ENCODE peak calls at places on chromosomes 2 and 18, in five cellular contexts. R is tibial artery, U is heart right ventricle, A is stomach, X is foreskin fibroblast. B is an unnamed sample.

GRCh38 chr18:21652073-21652472 is 40.0 kb downstream of the SNRPD1 start:
- DNase-seq in R (no peak), U (no peak), A (no peak), X (no peak), B (no peak)

GRCh38 chr2:29053223-29053622 is 21.1 kb downstream of the PCARE start:
- DNase-seq in R (no peak), U (no peak), A (no peak), X (no peak), B (no peak)

GRCh38 chr2:72497761-72498160 is 328.1 kb downstream of the EXOC6B start:
- DNase-seq in R (no peak), U (no peak), A (no peak), X (peak), B (no peak)

GRCh38 chr2:230408244-230408842 is 7.7 kb upstream of the SP100 start:
- DNase-seq in R (no peak), U (no peak), A (no peak), X (peak), B (no peak)

GRCh38 chr2:237692601-237693079 is 65.3 kb downstream of the LRRFIP1 start:
- DNase-seq in R (peak), U (peak), A (no peak), X (no peak), B (no peak)

GRCh38 chr2:11099122-11100065 is 55.9 kb upstream of the SLC66A3 start:
- DNase-seq in R (no peak), U (no peak), A (no peak), X (no peak), B (no peak)

GRCh38 chr2:2914252-2914651 is 463.4 kb downstream of the EIPR1 start:
- DNase-seq in R (no peak), U (no peak), A (no peak), X (no peak), B (no peak)

GRCh38 chr2:170848587-170848986 is 31.9 kb downstream of the GAD1 start:
- DNase-seq in R (no peak), U (no peak), A (no peak), X (peak), B (no peak)

GRCh38 chr2:223306371-223306770 is 254.4 kb downstream of the KCNE4 start:
- DNase-seq in R (no peak), U (no peak), A (no peak), X (peak), B (peak)

GRCh38 chr2:139550341-139550740 is 770.2 kb upstream of the NXPH2 start:
- DNase-seq in R (no peak), U (no peak), A (no peak), X (no peak), B (no peak)

GRCh38 chr18:7417742-7418141 is 149.4 kb upstream of the PTPRM start:
- DNase-seq in R (no peak), U (no peak), A (no peak), X (no peak), B (no peak)

GRCh38 chr2:143903172-143903856 is 616.6 kb downstream of the ZEB2 start:
- DNase-seq in R (no peak), U (no peak), A (no peak), X (no peak), B (no peak)

GRCh38 chr2:209473930-209474419 is 50.1 kb downstream of the MAP2 start:
- DNase-seq in R (no peak), U (no peak), A (no peak), X (peak), B (no peak)

GRCh38 chr2:63023444-63023843 is 27.2 kb upstream of the OTX1 start:
- DNase-seq in R (no peak), U (no peak), A (no peak), X (peak), B (no peak)

GRCh38 chr2:156430236-156430977 is 5.8 kb upstream of the GPD2 start:
- DNase-seq in R (no peak), U (no peak), A (no peak), X (peak), B (no peak)

GRCh38 chr18:26617151-26617554 is 68.8 kb upstream of the KCTD1 start:
- DNase-seq in R (no peak), U (no peak), A (no peak), X (peak), B (no peak)

GRCh38 chr2:26666671-26667070 is 25.5 kb upstream of the CIB4 start:
- DNase-seq in R (peak), U (no peak), A (no peak), X (no peak), B (no peak)

GRCh38 chr18:7116832-7117389 is 686 bp downstream of the LAMA1 start:
- DNase-seq in R (no peak), U (no peak), A (no peak), X (no peak), B (no peak)

GRCh38 chr2:72057308-72057707 is 90.4 kb downstream of the CYP26B1 start:
- DNase-seq in R (no peak), U (no peak), A (no peak), X (no peak), B (no peak)

GRCh38 chr2:27079233-27080139 is 1.1 kb downstream of the EMILIN1 start:
- DNase-seq in R (no peak), U (no peak), A (no peak), X (no peak), B (no peak)

GRCh38 chr18:70280007-70280925 is 8.6 kb upstream of the SOCS6 start:
- DNase-seq in R (no peak), U (no peak), A (peak), X (peak), B (no peak)

GRCh38 chr18:79884963-79885728 is 66.3 kb downstream of the SLC66A2 start:
- DNase-seq in R (no peak), U (no peak), A (no peak), X (no peak), B (no peak)

GRCh38 chr2:235494716-235495372 is 1.0 kb downstream of the AGAP1 start:
- DNase-seq in R (peak), U (peak), A (peak), X (peak), B (no peak)

GRCh38 chr2:201465524-201465971 is 14.0 kb downstream of the STRADB start:
- DNase-seq in R (no peak), U (no peak), A (no peak), X (peak), B (no peak)

GRCh38 chr18:36415606-36416005 is 118.1 kb downstream of the FHOD3 start:
- DNase-seq in R (no peak), U (no peak), A (no peak), X (no peak), B (no peak)

GRCh38 chr2:120830096-120830830 is 94.6 kb downstream of the GLI2 start:
- DNase-seq in R (peak), U (no peak), A (no peak), X (no peak), B (no peak)

GRCh38 chr18:46226461-46226860 is 122.3 kb downstream of the HAUS1 start:
- DNase-seq in R (no peak), U (no peak), A (no peak), X (peak), B (no peak)

GRCh38 chr2:20052872-20053281 is 1.4 kb upstream of the LAPTM4A start:
- DNase-seq in R (peak), U (peak), A (peak), X (peak), B (no peak)

GRCh38 chr2:85799215-85799956 is 45.6 kb downstream of the ATOH8 start:
- DNase-seq in R (no peak), U (peak), A (peak), X (no peak), B (no peak)

GRCh38 chr2:130728007-130728454 is 839 bp upstream of the GPR148 start:
- DNase-seq in R (no peak), U (no peak), A (peak), X (no peak), B (no peak)

GRCh38 chr2:141068053-141068682 is 1062.6 kb downstream of the LRP1B start:
- DNase-seq in R (no peak), U (no peak), A (no peak), X (no peak), B (no peak)

GRCh38 chr2:235813398-235813797 is 319.6 kb downstream of the AGAP1 start:
- DNase-seq in R (no peak), U (no peak), A (no peak), X (no peak), B (no peak)

GRCh38 chr2:215105607-215106354 is 32.6 kb downstream of the ABCA12 start:
- DNase-seq in R (no peak), U (no peak), A (no peak), X (peak), B (no peak)

GRCh38 chr2:219274392-219274921 is 4.7 kb upstream of the DNAJB2 start:
- DNase-seq in R (no peak), U (no peak), A (no peak), X (peak), B (no peak)

GRCh38 chr2:239066597-239066996 is 218.7 kb downstream of the TWIST2 start:
- DNase-seq in R (no peak), U (no peak), A (no peak), X (no peak), B (no peak)

GRCh38 chr2:96768083-96768561 is 7.4 kb downstream of the CNNM4 start:
- DNase-seq in R (no peak), U (no peak), A (peak), X (no peak), B (peak)

GRCh38 chr18:6521804-6522418 is 107.2 kb upstream of the L3MBTL4 start:
- DNase-seq in R (no peak), U (no peak), A (peak), X (peak), B (peak)

GRCh38 chr2:150626934-150627336 is 139.5 kb upstream of the RND3 start:
- DNase-seq in R (no peak), U (no peak), A (no peak), X (no peak), B (no peak)

GRCh38 chr2:117686699-117687098 is 127.8 kb upstream of the DDX18 start:
- DNase-seq in R (no peak), U (no peak), A (no peak), X (no peak), B (peak)

GRCh38 chr2:117684919-117685318 is 129.6 kb upstream of the DDX18 start:
- DNase-seq in R (no peak), U (no peak), A (no peak), X (no peak), B (no peak)
- H3K4me3 ChIP-seq in R (no peak), U (no peak), A (no peak), X (no peak), B (no peak)

GRCh38 chr2:64312622-64312948 is 141.4 kb upstream of the LGALSL start:
- DNase-seq in R (no peak), U (no peak), A (no peak), X (no peak), B (no peak)
- TF ChIP-seq CTCF in R (no peak), U (no peak), A (no peak), X (no peak), B (no peak)

GRCh38 chr18:76445275-76445674 is 49.8 kb downstream of the ZNF516 start:
- DNase-seq in R (no peak), U (no peak), A (no peak), X (peak), B (no peak)

GRCh38 chr18:76444436-76445105 is 50.5 kb downstream of the ZNF516 start:
- DNase-seq in R (no peak), U (no peak), A (no peak), X (no peak), B (no peak)

GRCh38 chr18:76446746-76447267 is 48.2 kb downstream of the ZNF516 start:
- DNase-seq in R (no peak), U (no peak), A (no peak), X (no peak), B (no peak)

GRCh38 chr18:76446321-76446720 is 48.7 kb downstream of the ZNF516 start:
- DNase-seq in R (no peak), U (no peak), A (no peak), X (no peak), B (no peak)

DNA sequence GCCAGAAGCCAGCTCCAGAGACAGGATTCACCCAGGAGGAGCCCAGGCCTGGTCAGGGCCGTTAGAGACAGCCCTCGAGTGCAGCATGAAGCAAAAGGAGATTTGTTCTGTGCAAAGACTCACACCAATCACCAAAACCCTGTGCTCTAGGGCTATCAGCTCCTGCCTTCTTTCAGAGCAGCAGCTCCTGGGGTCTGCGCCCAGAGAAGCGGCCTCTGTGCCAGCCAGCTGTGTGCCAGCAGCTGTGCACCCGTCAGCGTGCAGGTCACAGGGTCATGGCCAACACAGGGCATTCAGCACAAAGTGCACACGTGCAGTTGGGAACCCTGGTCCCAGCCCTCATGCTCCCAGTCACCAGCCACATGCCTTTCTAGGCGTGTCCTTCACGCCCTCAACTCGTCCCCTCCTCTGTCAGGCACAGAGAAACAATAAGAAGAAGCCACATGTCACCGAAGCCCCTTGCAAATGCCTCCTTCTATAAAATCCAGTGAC is 49.3 kb downstream of the ZNF516 start:
- DNase-seq in R (no peak), U (no peak), A (no peak), X (peak), B (no peak)
- H3K4me3 ChIP-seq in R (no peak), U (no peak), A (no peak), X (peak), B (no peak)

GRCh38 chr2:32772623-32773221 is 144.9 kb downstream of the TTC27 start:
- DNase-seq in R (no peak), U (no peak), A (no peak), X (peak), B (no peak)
- TF ChIP-seq CTCF in R (peak), U (peak), A (peak), X (peak), B (peak)

GRCh38 chr2:207501797-207502196 is 28.0 kb upstream of the CREB1 start:
- DNase-seq in R (no peak), U (no peak), A (no peak), X (no peak), B (no peak)
- H3K4me3 ChIP-seq in R (no peak), U (no peak), A (no peak), X (no peak), B (no peak)

GRCh38 chr2:182763311-182763912 is 47.4 kb downstream of the DNAJC10 start:
- DNase-seq in R (no peak), U (no peak), A (no peak), X (peak), B (no peak)

GRCh38 chr2:182766626-182767025 is 50.6 kb downstream of the DNAJC10 start:
- DNase-seq in R (no peak), U (no peak), A (no peak), X (no peak), B (no peak)

GRCh38 chr2:182761903-182762302 is 45.8 kb downstream of the DNAJC10 start:
- DNase-seq in R (no peak), U (no peak), A (no peak), X (peak), B (no peak)

GRCh38 chr2:182767578-182767977 is 51.5 kb downstream of the DNAJC10 start:
- DNase-seq in R (no peak), U (no peak), A (no peak), X (no peak), B (no peak)
- TF ChIP-seq CTCF in R (peak), U (peak), A (peak), X (peak), B (peak)

B was measured in GM12864.